ENCODE peak calls at places on chromosomes 13 and 19, in nine cellular contexts. C is activated CD8-positive, alpha-beta T cell treated with anti-CD3 and anti-CD28 coated beads for 36 hours; T is WTC11; V is heart right ventricle; D is fibroblast of mammary gland; P is osteoblast; X is neural progenitor cell; E is cardiac fibroblast; J is MCF 10A. W is an unnamed sample.

GRCh38 chr13:46687810-46688209 is 109.2 kb downstream of the ESD start:
- DNase-seq in E (peak; percentile 64), X (no peak), V (no peak), C (peak; percentile 44), D (peak; percentile 46), P (no peak), T (no peak), J (peak; percentile 65), W (peak; percentile 70)

GRCh38 chr13:78660130-78660857 is 1.3 kb upstream of the OBI1 start:
- DNase-seq in J (no peak), X (no peak), P (no peak), D (peak; percentile 33), E (no peak), T (no peak), V (no peak), C (peak; percentile 31), W (no peak)

GRCh38 chr19:41521860-41522555 is 54.0 kb upstream of the CEACAM21 start:
- DNase-seq in J (no peak), C (peak; percentile 59), E (no peak), X (peak; percentile 17), P (no peak), D (no peak), T (peak; percentile 52), V (peak; percentile 40), W (peak; percentile 31)

GRCh38 chr19:6963937-6964336 is 57.3 kb downstream of the MBD3L2B start:
- DNase-seq in T (peak; percentile 11), X (no peak), V (no peak), C (peak; percentile 65), D (no peak), J (peak; percentile 22), P (no peak), E (no peak), W (peak; percentile 33)

GRCh38 chr13:106118996-106119395 is 416.5 kb downstream of the EFNB2 start:
- DNase-seq in J (no peak), C (no peak), X (no peak), V (no peak), D (no peak), T (no peak), E (no peak), P (no peak), W (no peak)

GRCh38 chr13:28349901-28350654 is 144.8 kb downstream of the FLT1 start:
- DNase-seq in T (no peak), J (no peak), V (no peak), D (no peak), E (no peak), C (no peak), X (no peak), P (no peak), W (no peak)

GRCh38 chr13:50668044-50668443 is 175.4 kb downstream of the DLEU7 start:
- DNase-seq in J (no peak), X (no peak), E (no peak), V (no peak), P (no peak), T (no peak), C (no peak), D (no peak), W (no peak)

GRCh38 chr13:79385694-79386093 is 20.4 kb downstream of the RBM26 start:
- DNase-seq in V (no peak), T (no peak), J (peak; percentile 58), D (peak; percentile 38), E (no peak), P (peak; percentile 68), C (peak; percentile 70), X (no peak), W (peak; percentile 83)

GRCh38 chr19:15836595-15837398 is 21.3 kb upstream of the OR10H1 start:
- DNase-seq in T (peak; percentile 89), V (peak; percentile 95), C (peak; percentile 99), X (no peak), E (peak; percentile 94), D (peak; percentile 89), P (peak; percentile 97), J (peak; percentile 99), W (peak; percentile 98)

DNA sequence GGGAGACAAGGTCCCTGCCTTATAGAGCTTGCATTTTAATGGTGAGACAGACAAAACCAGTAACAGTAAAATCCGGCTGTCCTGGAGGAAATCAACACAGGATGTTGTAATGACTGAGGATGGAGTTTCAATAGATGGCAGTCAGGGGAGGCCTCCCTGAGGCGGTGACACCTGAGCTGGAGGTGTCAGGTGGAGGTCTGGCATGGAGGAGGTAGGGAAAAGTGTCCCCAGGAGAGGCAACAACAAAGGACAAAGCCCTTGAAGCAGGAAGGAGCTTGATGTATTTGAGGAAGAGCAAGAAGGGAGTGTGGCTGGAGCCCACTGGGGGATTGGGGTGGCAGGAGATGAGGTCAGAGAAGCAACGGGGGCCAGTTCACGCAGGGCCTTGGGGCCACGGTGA is 7.8 kb downstream of the GRIN2D start:
- DNase-seq in T (peak; percentile 38), X (no peak), V (no peak), P (peak; percentile 47), E (no peak), J (no peak), C (no peak), D (no peak), W (peak; percentile 72)
- TF ChIP-seq CTCF in T (no peak), X (no peak), V (no peak), P (no peak), E (no peak), J (no peak), C (no peak), D (no peak), W (no peak)

GRCh38 chr19:11528551-11529341 is at the start of gene ECSIT:
- DNase-seq in E (peak; percentile 99), T (peak; percentile 97), C (peak; percentile 98), J (peak; percentile 100), P (peak; percentile 99), X (peak; percentile 97), V (peak; percentile 96), D (peak; percentile 99), W (peak; percentile 98)

GRCh38 chr19:11534538-11534937 is 4.1 kb upstream of the CNN1 start:
- DNase-seq in E (no peak), C (no peak), V (no peak), D (no peak), J (no peak), T (no peak), X (no peak), P (no peak), W (no peak)

GRCh38 chr19:11535792-11536595 is 2.7 kb upstream of the CNN1 start:
- DNase-seq in J (peak; percentile 86), C (peak; percentile 93), E (peak; percentile 92), X (peak; percentile 97), V (peak; percentile 94), P (peak; percentile 100), D (peak; percentile 81), T (peak; percentile 94), W (peak; percentile 87)

DNA sequence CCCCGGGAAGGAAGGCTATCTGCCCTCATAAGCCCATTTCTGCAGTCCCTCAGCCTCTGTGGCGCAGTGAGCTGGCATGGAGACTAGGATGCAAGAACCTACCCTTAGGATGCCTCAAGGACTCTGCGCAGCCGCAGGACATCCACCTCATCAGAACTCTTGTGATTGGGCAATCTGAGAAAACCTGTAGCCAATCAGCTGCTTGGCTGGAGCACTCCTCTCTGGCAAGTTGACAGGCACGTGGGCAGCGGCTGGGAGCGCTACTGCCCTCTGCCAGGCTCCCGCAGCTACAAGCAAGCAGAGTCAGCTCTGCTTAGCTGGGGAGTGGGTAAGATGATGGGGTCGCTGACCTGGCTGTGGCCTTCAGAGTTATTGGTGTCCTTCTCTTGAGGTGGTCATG is 1.5 kb upstream of the ECSIT start:
- DNase-seq in P (peak; percentile 89), J (peak; percentile 95), T (peak; percentile 81), E (peak; percentile 88), D (peak; percentile 90), C (peak; percentile 74), V (peak; percentile 74), X (peak; percentile 89), W (peak; percentile 75)
- TF ChIP-seq CTCF in P (peak; percentile 23), J (no peak), T (no peak), E (peak; percentile 34), D (peak; percentile 31), C (no peak), V (peak; percentile 40), X (peak; percentile 46), W (peak; percentile 33)

GRCh38 chr19:17128403-17128802 is 52.8 kb downstream of the MYO9B start:
- DNase-seq in C (no peak), E (no peak), D (no peak), J (no peak), V (no peak), P (no peak), X (no peak), T (no peak), W (no peak)

GRCh38 chr19:17125728-17126677 is 50.4 kb downstream of the MYO9B start:
- DNase-seq in E (peak; percentile 56), P (peak; percentile 82), T (no peak), V (peak; percentile 64), D (peak; percentile 48), J (no peak), C (peak; percentile 84), X (no peak), W (peak; percentile 91)

GRCh38 chr19:17129377-17129776 is 53.8 kb downstream of the MYO9B start:
- DNase-seq in V (no peak), J (no peak), D (no peak), E (no peak), T (no peak), C (no peak), X (no peak), P (peak; percentile 13), W (no peak)

GRCh38 chr19:17128820-17129219 is 53.2 kb downstream of the MYO9B start:
- DNase-seq in V (no peak), P (no peak), X (no peak), E (no peak), C (no peak), J (no peak), T (no peak), D (no peak), W (no peak)

DNA sequence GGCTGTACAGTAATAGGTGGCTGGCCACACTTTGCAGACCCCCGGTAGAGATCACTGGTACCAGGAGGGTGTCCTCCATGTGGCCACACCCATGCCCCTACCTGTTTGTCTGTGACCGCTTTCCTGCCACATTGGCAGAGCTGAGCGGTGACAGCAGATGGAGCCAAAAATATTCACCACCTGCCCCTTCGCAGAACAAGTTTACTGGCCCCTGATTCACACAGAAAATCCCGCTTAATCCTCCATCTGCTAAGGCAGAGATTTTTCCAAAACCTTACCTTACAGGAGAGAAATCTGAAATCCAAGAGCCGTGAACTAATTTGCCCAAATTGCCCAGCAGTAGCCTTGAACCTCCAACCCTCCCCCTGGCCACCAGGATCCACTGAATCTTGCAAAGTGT is 52.1 kb downstream of the MYO9B start:
- DNase-seq in V (no peak), T (no peak), J (no peak), C (no peak), D (no peak), P (no peak), X (no peak), E (no peak), W (no peak)
- TF ChIP-seq CTCF in V (no peak), T (no peak), J (no peak), C (no peak), D (no peak), P (no peak), X (no peak), E (no peak), W (no peak)

GRCh38 chr13:26075498-26075897 is 23.7 kb upstream of the SHISA2 start:
- DNase-seq in J (no peak), C (no peak), E (no peak), T (no peak), V (no peak), D (no peak), P (peak; percentile 59), X (peak; percentile 52), W (no peak)

DNA sequence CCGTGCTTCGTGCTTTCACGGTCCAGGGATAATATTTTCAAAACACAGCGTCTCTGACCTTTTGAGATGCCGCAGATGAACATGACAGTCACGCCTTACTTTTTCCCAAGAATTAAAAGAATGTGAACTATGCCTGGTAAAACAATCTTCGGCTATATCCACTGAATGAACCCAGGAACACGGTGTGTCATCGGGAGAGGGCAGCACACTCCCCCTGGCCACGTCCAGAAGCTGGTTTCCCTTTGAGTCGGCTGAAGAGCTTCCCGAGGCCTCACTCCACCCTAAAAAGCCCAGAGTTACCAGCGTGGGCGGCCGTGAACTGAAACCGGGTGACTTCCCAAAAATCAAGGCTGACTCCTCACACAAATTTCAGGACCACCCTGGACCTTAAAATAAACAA is 22.9 kb upstream of the SHISA2 start:
- DNase-seq in D (no peak), C (no peak), T (no peak), J (peak; percentile 46), X (no peak), E (peak; percentile 18), P (no peak), V (no peak), W (no peak)
- TF ChIP-seq CTCF in D (no peak), C (no peak), T (no peak), J (peak; percentile 8), X (no peak), E (peak; percentile 11), P (no peak), V (no peak), W (no peak)

W was measured in NB4.